ENCODE peak calls at places on chromosomes 11 and 22, in seven cellular contexts. K is sigmoid colon, B is gastrocnemius medialis, Y is Caco-2, W is colonic mucosa, U is cardiac fibroblast, E is fibroblast of mammary gland. H is an unnamed sample.

GRCh38 chr22:45645526-45646414 is 25.9 kb upstream of the ATXN10 start:
- DNase-seq in U (peak), B (peak), Y (peak), K (peak), E (peak), W (peak), H (peak)

GRCh38 chr22:39739338-39740027 is 154.1 kb downstream of the ENTHD1 start:
- DNase-seq in W (no peak), K (no peak), B (no peak), E (no peak), Y (no peak), U (no peak), H (no peak)

GRCh38 chr11:72191961-72192381 is at the start of gene FOLR1:
- DNase-seq in K (no peak), W (no peak), B (no peak), U (no peak), E (no peak), Y (peak), H (no peak)

GRCh38 chr11:65501530-65502273 is 2.9 kb downstream of the MALAT1 start:
- DNase-seq in E (peak), W (no peak), Y (peak), U (peak), B (no peak), K (peak), H (no peak)

GRCh38 chr11:12253843-12254281 is 123.5 kb upstream of the PARVA start:
- DNase-seq in U (no peak), W (peak), K (no peak), B (no peak), Y (peak), E (no peak), H (no peak)

GRCh38 chr11:61507962-61508824 is at the start of gene LRRC10B:
- DNase-seq in K (no peak), B (no peak), W (peak), E (no peak), Y (peak), U (no peak), H (no peak)

GRCh38 chr11:33067294-33067693 is 27.9 kb downstream of the TCP11L1 start:
- DNase-seq in Y (peak), W (no peak), U (no peak), B (no peak), E (no peak), K (no peak), H (no peak)

GRCh38 chr22:24325105-24325757 is 54.6 kb downstream of the SPECC1L start:
- DNase-seq in W (peak), U (peak), K (no peak), B (no peak), Y (peak), E (peak), H (no peak)

GRCh38 chr22:36413022-36413770 is 25.4 kb upstream of the MYH9 start:
- DNase-seq in U (peak), E (no peak), Y (no peak), K (no peak), B (no peak), W (no peak), H (no peak)

DNA sequence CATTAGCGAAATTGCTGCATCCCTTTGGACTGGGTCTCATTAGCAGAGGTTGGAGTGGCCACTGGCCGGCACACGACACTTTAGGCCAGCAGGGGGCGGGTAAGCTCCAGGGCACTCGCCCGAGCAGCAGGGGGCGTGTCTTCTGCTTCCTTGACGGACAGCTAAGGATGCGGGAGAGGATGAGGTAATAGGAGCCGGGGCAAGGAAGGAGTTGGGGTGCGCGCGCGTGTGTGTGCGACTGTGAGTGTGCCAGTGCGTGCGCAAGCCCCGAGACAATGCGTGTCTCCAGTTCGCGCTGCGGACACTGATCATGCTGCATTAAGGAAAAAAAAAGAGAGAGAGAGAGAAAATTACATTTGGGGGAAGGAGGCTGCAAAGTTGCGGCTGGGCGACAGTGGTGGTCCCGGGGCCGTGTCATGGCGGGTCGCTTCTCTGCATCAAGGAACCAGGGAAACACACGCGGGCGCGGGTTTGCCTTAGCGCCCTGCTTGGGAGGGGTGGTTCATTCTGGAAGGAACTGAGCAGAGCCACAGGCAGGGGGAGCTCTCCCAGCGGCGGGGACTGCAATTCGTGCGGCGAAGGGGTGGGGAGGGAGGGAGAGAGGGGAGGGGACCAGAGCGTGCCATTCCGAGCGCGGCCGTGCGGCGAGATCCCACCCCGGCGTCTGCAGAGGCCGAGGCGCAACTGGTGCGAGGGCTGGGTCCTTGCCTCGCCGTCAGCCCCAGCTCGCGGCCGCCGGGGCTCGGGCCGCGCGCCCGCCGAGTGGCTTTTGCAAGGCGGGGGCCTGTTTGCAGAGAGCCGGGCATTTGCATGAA is at the start of gene DTX4:
- DNase-seq in E (peak), K (peak), Y (peak), B (peak), W (peak), U (peak), H (peak)
- TF ChIP-seq CTCF in E (peak), K (peak), Y (peak), B (peak), W (peak), U (peak), H (no peak)

DNA sequence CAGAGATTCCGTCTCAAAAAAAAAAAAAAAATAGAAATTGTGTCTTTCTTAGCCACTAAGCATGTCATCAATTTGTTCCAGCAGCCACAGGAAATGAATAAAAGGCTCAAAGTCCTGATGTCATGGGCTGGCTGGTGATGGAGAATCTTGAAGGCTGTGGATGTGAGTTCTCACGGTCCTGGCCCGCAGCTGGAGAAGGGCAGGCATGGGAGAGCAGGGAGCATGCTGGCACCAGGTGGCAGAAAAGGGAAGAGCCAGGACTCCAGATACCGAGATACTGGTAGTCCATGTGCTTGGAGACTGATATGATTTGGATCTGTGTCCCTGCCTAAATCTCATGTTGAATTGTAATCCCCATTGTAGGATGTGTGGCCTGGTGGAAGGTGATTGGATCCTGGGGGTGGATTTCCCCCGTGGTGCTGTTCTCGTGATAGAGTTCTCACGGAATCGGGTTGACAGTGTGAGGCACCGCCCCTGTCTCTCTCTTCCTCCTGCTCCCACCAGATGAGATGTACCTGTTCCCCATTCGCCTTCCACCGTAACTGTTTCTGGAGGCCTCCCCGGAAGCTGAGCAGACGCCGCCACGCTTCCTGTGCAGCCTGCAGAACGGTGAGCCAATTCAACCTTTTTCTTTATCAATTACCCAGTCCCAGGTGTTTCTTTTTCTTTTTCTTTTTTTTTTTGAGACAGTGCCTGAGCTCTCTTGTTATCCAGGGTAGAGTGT is 18.1 kb downstream of the MRGPRD start:
- DNase-seq in W (no peak), Y (no peak), U (no peak), E (no peak), B (no peak), K (peak), H (no peak)
- TF ChIP-seq CTCF in W (no peak), Y (no peak), U (no peak), E (no peak), B (no peak), K (peak), H (no peak)

GRCh38 chr11:93784935-93785360 is 866 bp downstream of the MED17 start:
- DNase-seq in K (no peak), U (no peak), B (no peak), W (no peak), Y (no peak), E (no peak), H (no peak)
- TF ChIP-seq CTCF in K (no peak), U (no peak), B (no peak), W (no peak), Y (no peak), E (no peak), H (no peak)

GRCh38 chr22:27175974-27176373 is 518.6 kb downstream of the MIAT start:
- DNase-seq in Y (no peak), U (no peak), W (no peak), B (no peak), K (no peak), E (no peak), H (no peak)
- TF ChIP-seq CTCF in Y (no peak), U (no peak), W (no peak), B (no peak), K (no peak), E (no peak), H (no peak)

GRCh38 chr22:41197808-41198585 is 7.1 kb upstream of the L3MBTL2 start:
- DNase-seq in K (no peak), U (peak), Y (peak), W (peak), E (no peak), B (no peak), H (no peak)
- TF ChIP-seq CTCF in K (no peak), U (peak), Y (no peak), W (no peak), E (no peak), B (no peak), H (no peak)

GRCh38 chr11:119155733-119156492 is 7.1 kb downstream of the ABCG4 start:
- DNase-seq in K (no peak), U (no peak), B (no peak), Y (peak), E (peak), W (peak), H (no peak)
- TF ChIP-seq CTCF in K (no peak), U (no peak), B (no peak), Y (peak), E (peak), W (no peak), H (no peak)

GRCh38 chr11:35458846-35459245 is 39.5 kb upstream of the SLC1A2 start:
- DNase-seq in K (no peak), U (no peak), B (no peak), Y (no peak), E (peak), W (no peak), H (no peak)

GRCh38 chr11:35466058-35466457 is 46.7 kb upstream of the SLC1A2 start:
- DNase-seq in B (no peak), Y (no peak), W (no peak), U (no peak), E (no peak), K (no peak), H (no peak)

GRCh38 chr11:35463211-35463810 is 44.0 kb upstream of the SLC1A2 start:
- DNase-seq in K (no peak), Y (no peak), W (no peak), U (no peak), B (no peak), E (no peak), H (no peak)

GRCh38 chr11:35461917-35462316 is 42.6 kb upstream of the SLC1A2 start:
- DNase-seq in Y (no peak), K (no peak), B (no peak), U (no peak), E (no peak), W (no peak), H (no peak)

GRCh38 chr11:35464308-35464707 is 45.0 kb upstream of the SLC1A2 start:
- DNase-seq in B (no peak), U (no peak), K (no peak), Y (no peak), W (no peak), E (no peak), H (no peak)
- TF ChIP-seq CTCF in B (no peak), U (peak), K (no peak), Y (no peak), W (no peak), E (peak), H (no peak)

GRCh38 chr11:40294343-40294723 is 1165.1 kb downstream of the LRRC4C start:
- DNase-seq in Y (no peak), U (no peak), B (no peak), E (no peak), W (no peak), K (no peak), H (no peak)
- TF ChIP-seq CTCF in Y (no peak), U (no peak), B (no peak), E (no peak), W (peak), K (no peak), H (no peak)